ENCODE peak calls at places on chromosomes 11 and 22, in six cellular contexts. Q is adipocyte; K is SJSA1; S is spleen; T is CD8-positive, alpha-beta memory T cell; C is mammary epithelial cell. U is an unnamed sample. For H3K36me3, the result is how much of the 10 kb centered on the place peaks cover.

GRCh38 chr11:111450480-111451320 is 61.5 kb downstream of the BTG4 start:
- DNase-seq in Q (no peak), K (no peak), S (no peak), T (no peak), C (no peak), U (no peak)

GRCh38 chr11:81104051-81104450 is 1629.6 kb downstream of the FAM181B start:
- DNase-seq in Q (no peak), K (no peak), S (no peak), T (no peak), C (no peak), U (no peak)

GRCh38 chr22:45240810-45241631 is at the start of gene KIAA0930:
- DNase-seq in Q (peak), K (peak), S (peak), T (peak), C (peak), U (no peak)

GRCh38 chr11:1730230-1730629 is 20.2 kb downstream of the IFITM10 start:
- DNase-seq in Q (no peak), K (no peak), S (peak), T (no peak), C (no peak), U (no peak)

GRCh38 chr11:61691378-61692156 is 11.4 kb downstream of the DAGLA start:
- DNase-seq in Q (no peak), K (no peak), S (no peak), T (no peak), C (no peak), U (no peak)

GRCh38 chr22:41350087-41350486 is 31.7 kb upstream of the TEF start:
- DNase-seq in Q (peak), K (no peak), S (no peak), T (no peak), C (no peak), U (no peak)

GRCh38 chr11:60875366-60875720 is 8.0 kb downstream of the ZP1 start:
- DNase-seq in Q (no peak), K (no peak), S (no peak), T (no peak), C (no peak), U (no peak)

GRCh38 chr11:2752923-2753322 is 53.1 kb upstream of the KCNQ1OT1 start:
- DNase-seq in Q (no peak), K (no peak), S (peak), T (no peak), C (no peak), U (no peak)

GRCh38 chr22:17119481-17120202 is 1.5 kb downstream of the TMEM121B start:
- DNase-seq in Q (no peak), K (no peak), S (peak), T (no peak), C (no peak), U (no peak)

GRCh38 chr11:22177186-22177585 is 15.7 kb upstream of the ANO5 start:
- DNase-seq in Q (no peak), K (no peak), S (no peak), T (no peak), C (no peak), U (no peak)

GRCh38 chr11:118226294-118226693 is 1.5 kb upstream of the JAML start:
- DNase-seq in Q (no peak), K (no peak), S (no peak), T (no peak), C (no peak), U (no peak)

GRCh38 chr22:25774575-25775026 is 32.6 kb downstream of the MYO18B start:
- DNase-seq in Q (peak), K (no peak), S (no peak), T (no peak), C (no peak), U (no peak)

GRCh38 chr11:92225563-92226308 is 1.1 kb downstream of the FAT3 start:
- DNase-seq in Q (peak), K (no peak), S (no peak), T (no peak), C (peak), U (no peak)

GRCh38 chr11:8138526-8138925 is 30.3 kb downstream of the RIC3 start:
- DNase-seq in Q (no peak), K (no peak), S (no peak), T (no peak), C (peak), U (peak)

GRCh38 chr11:76918941-76919386 is 58.2 kb downstream of the ACER3 start:
- DNase-seq in Q (peak), K (no peak), S (no peak), T (peak), C (peak), U (peak)

GRCh38 chr11:68965901-68966868 is 14.6 kb downstream of the MRGPRD start:
- DNase-seq in Q (no peak), K (peak), S (no peak), T (no peak), C (no peak), U (no peak)
- H3K4me3 ChIP-seq in Q (no peak), K (no peak), S (no peak), T (no peak), C (no peak), U (no peak)

GRCh38 chr11:64581057-64581523 is 9.9 kb upstream of the SLC22A12 start:
- DNase-seq in Q (no peak), K (no peak), S (peak), T (no peak), C (no peak), U (no peak)

GRCh38 chr11:64583296-64584262 is 7.4 kb upstream of the SLC22A12 start:
- DNase-seq in Q (no peak), K (no peak), S (peak), T (no peak), C (no peak), U (no peak)

GRCh38 chr11:64585150-64585549 is 5.9 kb upstream of the SLC22A12 start:
- DNase-seq in Q (no peak), K (no peak), S (no peak), T (no peak), C (no peak), U (no peak)

GRCh38 chr11:64580387-64580786 is 10.6 kb upstream of the SLC22A12 start:
- DNase-seq in Q (no peak), K (no peak), S (peak), T (no peak), C (no peak), U (no peak)

DNA sequence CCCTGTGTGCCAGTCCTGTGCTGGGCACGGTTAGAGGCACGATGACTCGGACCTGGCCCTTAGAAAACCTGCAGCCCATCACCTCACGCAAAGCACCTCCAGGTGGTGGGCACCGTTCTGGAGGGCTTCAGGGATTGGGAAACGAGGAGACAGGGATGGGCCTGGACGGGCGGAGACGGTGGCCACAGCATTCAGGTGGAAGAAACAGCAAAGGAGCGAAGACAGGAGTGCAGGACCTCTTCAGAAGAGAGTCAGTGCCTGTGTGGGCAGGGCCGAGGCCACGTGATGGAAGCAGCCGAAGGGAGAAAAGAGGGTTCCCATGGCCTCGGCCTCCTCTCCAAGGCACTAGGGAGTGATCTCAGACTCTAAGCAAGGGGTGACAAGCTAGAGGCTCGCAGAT is 8.1 kb upstream of the SLC22A12 start:
- DNase-seq in Q (no peak), K (no peak), S (peak), T (no peak), C (no peak), U (no peak)
- H3K36me3 ChIP-seq in Q (under half), K (under half), S (under half), T (under half), C (under half), U (under half)

GRCh38 chr11:41494716-41495115 is 35.3 kb upstream of the LRRC4C start:
- DNase-seq in Q (no peak), K (no peak), S (no peak), T (no peak), C (no peak), U (no peak)

GRCh38 chr11:41498726-41499125 is 39.3 kb upstream of the LRRC4C start:
- DNase-seq in Q (peak), K (no peak), S (no peak), T (no peak), C (no peak), U (peak)

GRCh38 chr11:41499429-41499828 is 40.0 kb upstream of the LRRC4C start:
- DNase-seq in Q (no peak), K (no peak), S (no peak), T (no peak), C (no peak), U (no peak)

DNA sequence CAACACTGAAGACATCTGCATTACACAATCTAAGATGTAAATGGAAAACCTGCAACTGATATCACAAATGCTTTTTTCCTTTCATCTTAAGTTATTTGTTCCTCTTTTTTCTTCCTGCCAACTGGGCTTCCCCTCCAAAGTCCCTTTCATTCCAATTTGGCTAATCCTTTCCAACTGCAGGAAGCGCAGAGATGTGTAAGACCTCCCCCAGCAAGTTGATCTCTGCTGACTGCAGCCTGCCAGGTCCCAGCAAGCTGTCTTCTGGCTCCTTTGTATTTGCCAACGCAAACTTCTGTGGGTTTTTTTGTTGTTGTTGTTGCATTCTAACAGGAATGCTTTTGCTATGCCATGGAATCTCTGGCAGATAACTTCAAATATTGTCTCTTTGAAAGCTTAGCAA is 38.5 kb upstream of the LRRC4C start:
- DNase-seq in Q (no peak), K (peak), S (no peak), T (no peak), C (no peak), U (no peak)
- H3K4me3 ChIP-seq in Q (no peak), K (no peak), S (no peak), T (no peak), C (no peak), U (no peak)

DNA sequence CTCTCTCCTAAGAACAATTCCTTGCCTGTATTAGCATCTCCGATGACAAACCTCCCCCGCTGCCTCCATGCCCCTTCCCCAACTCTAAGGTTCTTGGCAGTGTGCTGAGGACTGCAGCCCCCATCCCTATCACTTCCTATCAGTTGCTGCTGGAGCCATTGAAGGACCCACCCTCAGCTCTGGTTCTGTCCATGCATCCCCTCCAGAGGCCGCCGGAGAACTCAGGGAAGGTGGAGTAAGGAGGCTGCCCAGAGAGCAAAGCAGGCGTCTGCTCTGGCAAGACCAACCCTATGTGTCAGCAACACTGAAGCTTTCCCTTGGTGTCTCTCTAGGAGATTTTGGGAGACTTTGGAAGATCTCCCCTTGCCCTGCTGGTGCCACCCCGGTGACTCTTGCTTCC is 1139.5 kb downstream of the TBC1D22A start:
- DNase-seq in Q (no peak), K (no peak), S (no peak), T (no peak), C (no peak), U (no peak)
- H3K36me3 ChIP-seq in Q (under half), K (under half), S (under half), T (under half), C (under half), U (under half)

DNA sequence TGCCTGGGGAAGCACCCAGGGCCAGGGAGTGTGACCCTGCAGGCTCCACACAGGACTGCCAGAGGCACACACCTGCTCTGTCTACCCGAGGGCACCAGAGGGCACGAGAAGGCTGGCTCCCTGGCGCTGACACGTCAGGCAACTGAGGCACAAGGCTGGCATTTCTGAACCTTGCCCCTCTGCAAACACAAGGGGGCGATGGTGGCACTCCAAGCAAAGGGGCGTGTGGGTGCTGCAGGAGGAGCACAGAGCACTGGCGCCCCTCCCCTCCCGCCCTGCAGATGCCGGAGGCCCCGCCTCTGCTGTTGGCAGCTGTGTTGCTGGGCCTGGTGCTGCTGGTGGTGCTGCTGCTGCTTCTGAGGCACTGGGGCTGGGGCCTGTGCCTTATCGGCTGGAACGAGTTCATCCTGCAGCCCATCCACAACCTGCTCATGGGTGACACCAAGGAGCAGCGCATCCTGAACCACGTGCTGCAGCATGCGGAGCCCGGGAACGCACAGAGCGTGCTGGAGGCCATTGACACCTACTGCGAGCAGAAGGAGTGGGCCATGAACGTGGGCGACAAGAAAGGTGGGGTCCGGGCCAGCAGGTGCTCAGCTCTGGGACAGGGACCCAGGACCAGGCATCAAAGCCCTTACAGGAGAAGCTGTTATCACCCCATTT is 20.8 kb upstream of the TXNRD2 start:
- DNase-seq in Q (peak), K (peak), S (peak), T (peak), C (peak), U (peak)
- H3K4me3 ChIP-seq in Q (no peak), K (no peak), S (no peak), T (no peak), C (peak), U (peak)

DNA sequence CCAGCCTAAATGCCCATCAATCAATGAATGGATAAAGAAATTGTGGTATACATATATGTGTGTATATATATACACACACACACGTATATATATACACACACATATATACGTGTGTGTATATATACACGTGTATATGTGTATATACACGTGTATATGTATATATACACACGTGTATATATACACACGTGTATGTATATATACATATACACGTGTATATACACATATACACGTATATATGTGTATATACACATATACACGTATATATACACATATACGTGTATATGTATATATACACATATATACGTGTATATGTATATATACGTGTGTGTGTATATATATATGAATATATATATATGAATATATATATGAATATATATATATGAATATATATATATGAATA is 54.1 kb downstream of the C2CD3 start:
- DNase-seq in Q (no peak), K (no peak), S (no peak), T (no peak), C (no peak), U (no peak)
- H3K36me3 ChIP-seq in Q (under half), K (under half), S (under half), T (under half), C (under half), U (under half)

GRCh38 chr22:23137468-23137867 is 4.3 kb downstream of the RSPH14 start:
- DNase-seq in Q (no peak), K (no peak), S (no peak), T (no peak), C (no peak), U (no peak)
- H3K4me3 ChIP-seq in Q (no peak), K (no peak), S (no peak), T (no peak), C (no peak), U (no peak)

GRCh38 chr11:128331317-128331716 is 256.0 kb downstream of the ETS1 start:
- DNase-seq in Q (no peak), K (no peak), S (no peak), T (no peak), C (no peak), U (no peak)

GRCh38 chr11:128330203-128330602 is 257.2 kb downstream of the ETS1 start:
- DNase-seq in Q (no peak), K (no peak), S (peak), T (no peak), C (no peak), U (no peak)

GRCh38 chr11:128336203-128336602 is 251.2 kb downstream of the ETS1 start:
- DNase-seq in Q (no peak), K (no peak), S (peak), T (no peak), C (no peak), U (no peak)

GRCh38 chr11:128335729-128336128 is 251.6 kb downstream of the ETS1 start:
- DNase-seq in Q (no peak), K (no peak), S (no peak), T (no peak), C (no peak), U (no peak)

DNA sequence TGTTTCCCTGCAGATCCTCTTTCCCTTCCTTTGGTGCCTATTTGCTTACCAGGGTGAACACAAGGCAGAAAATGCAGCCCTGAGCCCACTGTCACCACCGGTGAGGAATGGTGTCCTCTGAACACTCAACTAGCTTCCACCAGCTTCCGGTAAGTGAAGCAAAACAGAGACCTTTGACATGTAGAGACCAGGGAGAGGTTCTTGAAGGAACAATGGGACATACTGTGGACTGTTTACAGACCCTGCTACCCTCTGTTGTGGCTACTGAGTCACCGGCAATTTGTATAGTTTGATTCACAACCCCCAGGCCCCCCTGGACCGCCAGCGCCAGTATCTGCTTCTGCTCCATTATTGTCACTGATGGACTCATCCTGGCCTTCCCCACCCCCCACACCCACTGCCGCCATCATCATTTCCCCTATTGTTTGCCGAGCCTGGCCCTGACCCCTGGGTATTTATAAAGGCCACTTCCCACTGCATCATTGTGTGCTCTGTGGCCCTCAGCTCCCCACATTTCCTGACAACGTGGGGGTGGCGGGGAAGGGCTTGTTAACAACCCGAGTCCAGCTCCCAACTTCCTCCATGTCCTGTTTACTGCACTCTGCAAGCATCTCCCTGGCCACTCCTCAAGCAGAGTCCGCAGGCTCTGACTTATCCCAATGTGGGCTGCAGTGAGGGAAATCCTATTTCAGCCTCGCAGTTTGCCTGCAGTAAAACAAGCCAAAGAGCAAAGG is 252.9 kb downstream of the ETS1 start:
- DNase-seq in Q (no peak), K (peak), S (peak), T (no peak), C (no peak), U (no peak)
- H3K36me3 ChIP-seq in Q (under half), K (under half), S (under half), T (under half), C (under half), U (under half)

DNA sequence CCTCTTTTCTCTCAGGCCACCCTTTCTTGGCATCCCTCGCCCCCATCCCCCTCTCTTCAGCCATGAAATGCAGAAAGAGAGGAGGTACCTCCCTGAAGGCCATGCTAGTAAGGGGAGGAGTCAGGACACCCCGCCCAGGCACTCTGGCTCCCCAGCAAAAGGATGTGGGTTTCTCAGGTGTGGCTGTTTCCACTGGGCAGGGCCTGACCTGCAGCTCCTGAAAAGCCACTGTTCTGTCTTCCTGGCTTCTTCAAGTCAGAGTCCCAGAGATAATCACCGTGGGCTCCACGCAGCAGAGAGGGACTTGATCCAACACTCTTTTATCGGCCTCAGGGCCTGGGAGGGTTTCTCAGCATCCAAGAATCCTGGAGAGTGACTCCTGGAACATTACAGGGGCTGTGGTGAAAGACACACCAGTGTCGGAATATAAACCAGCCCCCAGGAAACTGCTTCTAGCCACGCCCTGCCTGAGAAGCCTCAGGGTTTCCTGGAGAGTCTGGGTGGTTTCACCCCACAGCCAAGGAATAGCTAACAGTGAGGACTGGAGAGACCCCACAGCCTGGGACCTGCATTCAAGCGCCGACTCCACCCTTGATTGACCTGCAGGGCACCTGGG is 45.7 kb upstream of the TSPAN18 start:
- DNase-seq in Q (no peak), K (no peak), S (no peak), T (peak), C (peak), U (peak)
- H3K4me3 ChIP-seq in Q (no peak), K (no peak), S (no peak), T (peak), C (no peak), U (no peak)

DNA sequence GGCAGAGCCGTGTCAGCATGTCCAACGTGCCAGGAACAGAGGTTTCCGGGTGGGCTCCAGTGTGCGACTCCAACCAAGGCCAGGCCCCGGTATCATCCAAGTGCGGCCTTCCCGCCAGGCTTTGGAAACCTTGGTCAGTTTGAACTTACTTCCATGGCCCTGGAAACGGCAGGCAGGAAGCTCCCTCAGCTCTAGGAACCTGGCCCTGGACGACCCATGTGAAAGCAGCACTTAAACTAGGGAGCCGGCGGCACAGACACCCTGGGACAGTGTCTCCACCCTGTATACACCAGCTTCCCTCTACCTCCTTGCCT is 65.2 kb downstream of the MYH9 start:
- DNase-seq in Q (no peak), K (no peak), S (no peak), T (no peak), C (no peak), U (no peak)
- H3K36me3 ChIP-seq in Q (half or more), K (half or more), S (half or more), T (half or more), C (half or more), U (half or more)